ENCODE peak calls at places on chromosomes 5 and 9, in four cellular contexts. T is HFF-Myc, J is AG09319, E is activated B cell treated with CpG ODN at 0.5 μM for 24 hours. R is an unnamed sample.

GRCh38 chr9:91361294-91362201 is at the start of gene AUH:
- DNase-seq in T (no peak), J (peak), E (peak), R (peak)

GRCh38 chr9:137611623-137612609 is 6.4 kb downstream of the ARRDC1 start:
- DNase-seq in T (no peak), J (no peak), E (no peak), R (peak)

GRCh38 chr5:154313360-154314017 is 123.0 kb downstream of the GALNT10 start:
- DNase-seq in T (no peak), J (no peak), E (no peak), R (no peak)

GRCh38 chr9:130893250-130894101 is 3.1 kb downstream of the QRFP start:
- DNase-seq in T (no peak), J (no peak), E (no peak), R (no peak)

GRCh38 chr5:125659316-125660071 is 763.7 kb upstream of the GRAMD2B start:
- DNase-seq in T (no peak), J (peak), E (no peak), R (no peak)

GRCh38 chr5:68255305-68256130 is 40.0 kb downstream of the PIK3R1 start:
- DNase-seq in T (no peak), J (no peak), E (no peak), R (no peak)

GRCh38 chr9:36892279-36892678 is 141.8 kb downstream of the PAX5 start:
- DNase-seq in T (no peak), J (no peak), E (no peak), R (no peak)

GRCh38 chr9:107286057-107286456 is 3.0 kb downstream of the RAD23B start:
- DNase-seq in T (no peak), J (no peak), E (no peak), R (no peak)

GRCh38 chr5:161042862-161043261 is 190.9 kb upstream of the ATP10B start:
- DNase-seq in T (no peak), J (no peak), E (no peak), R (no peak)

GRCh38 chr5:71924980-71925379 is 182.3 kb upstream of the MAP1B start:
- DNase-seq in T (no peak), J (no peak), E (no peak), R (no peak)

GRCh38 chr9:101176384-101176783 is 147.9 kb downstream of the PLPPR1 start:
- DNase-seq in T (no peak), J (no peak), E (no peak), R (no peak)

GRCh38 chr9:74379718-74380117 is 117.4 kb upstream of the RORB start:
- DNase-seq in T (no peak), J (no peak), E (no peak), R (no peak)

GRCh38 chr9:133768859-133769510 is 30.8 kb upstream of the SARDH start:
- DNase-seq in T (no peak), J (no peak), E (no peak), R (peak)

GRCh38 chr5:122183098-122183794 is 53.9 kb downstream of the ZNF474 start:
- DNase-seq in T (no peak), J (no peak), E (no peak), R (no peak)

GRCh38 chr5:149317281-149318048 is 27.8 kb upstream of the GRPEL2 start:
- DNase-seq in T (peak), J (peak), E (no peak), R (no peak)

GRCh38 chr5:77305921-77306320 is 95.4 kb downstream of the PDE8B start:
- DNase-seq in T (no peak), J (peak), E (no peak), R (no peak)

GRCh38 chr5:130037905-130038304 is 133.6 kb downstream of the CHSY3 start:
- DNase-seq in T (no peak), J (no peak), E (no peak), R (no peak)

GRCh38 chr9:90544488-90544887 is 98.1 kb downstream of the DIRAS2 start:
- DNase-seq in T (no peak), J (no peak), E (no peak), R (no peak)

GRCh38 chr5:139904566-139905400 is 109.2 kb downstream of the PSD2 start:
- DNase-seq in T (no peak), J (no peak), E (no peak), R (no peak)

GRCh38 chr9:36960575-36960955 is 73.5 kb downstream of the PAX5 start:
- DNase-seq in T (no peak), J (no peak), E (no peak), R (no peak)

GRCh38 chr5:180689071-180689694 is 39.8 kb upstream of the FLT4 start:
- DNase-seq in T (no peak), J (no peak), E (no peak), R (no peak)

GRCh38 chr5:152427691-152428090 is 22.6 kb upstream of the NMUR2 start:
- DNase-seq in T (no peak), J (no peak), E (no peak), R (no peak)

GRCh38 chr5:27412379-27412778 is 374.0 kb upstream of the CDH9 start:
- DNase-seq in T (no peak), J (no peak), E (no peak), R (no peak)

GRCh38 chr5:137141779-137142178 is 357.3 kb downstream of the SPOCK1 start:
- DNase-seq in T (no peak), J (no peak), E (no peak), R (no peak)

GRCh38 chr5:65078331-65078730 is 309.6 kb downstream of the CWC27 start:
- DNase-seq in T (no peak), J (no peak), E (no peak), R (no peak)

GRCh38 chr5:9244417-9244816 is 301.5 kb downstream of the SEMA5A start:
- DNase-seq in T (no peak), J (no peak), E (no peak), R (no peak)

GRCh38 chr5:44511596-44511995 is 122.4 kb upstream of the FGF10 start:
- DNase-seq in T (no peak), J (no peak), E (no peak), R (no peak)

GRCh38 chr5:83434929-83435328 is 36.6 kb upstream of the VCAN start:
- DNase-seq in T (peak), J (peak), E (no peak), R (no peak)

GRCh38 chr5:157800109-157800508 is 56.6 kb downstream of the LSM11 start:
- DNase-seq in T (no peak), J (no peak), E (no peak), R (no peak)

GRCh38 chr5:150780816-150781221 is 2.3 kb downstream of the SMIM3 start:
- DNase-seq in T (no peak), J (no peak), E (no peak), R (no peak)

GRCh38 chr5:168291281-168291960 is at the start of gene WWC1:
- DNase-seq in T (no peak), J (no peak), E (peak), R (peak)

GRCh38 chr5:180646289-180646962 is 3.0 kb downstream of the FLT4 start:
- DNase-seq in T (no peak), J (no peak), E (no peak), R (no peak)

GRCh38 chr5:353599-354580 is 32.4 kb downstream of the AHRR start:
- DNase-seq in T (no peak), J (no peak), E (no peak), R (no peak)

GRCh38 chr9:124676159-124676551 is 95.0 kb downstream of the NR6A1 start:
- DNase-seq in T (no peak), J (no peak), E (no peak), R (no peak)
- TF ChIP-seq CTCF in T (no peak), J (no peak), E (no peak), R (no peak)

GRCh38 chr5:10364186-10364689 is 10.7 kb downstream of the MARCHF6 start:
- DNase-seq in T (no peak), J (no peak), E (no peak), R (no peak)
- TF ChIP-seq CTCF in T (peak), J (no peak), E (no peak), R (peak)

GRCh38 chr5:88984040-88984439 is 101.1 kb upstream of the MEF2C start:
- DNase-seq in T (no peak), J (no peak), E (no peak), R (no peak)
- TF ChIP-seq CTCF in T (no peak), J (no peak), E (no peak), R (no peak)

DNA sequence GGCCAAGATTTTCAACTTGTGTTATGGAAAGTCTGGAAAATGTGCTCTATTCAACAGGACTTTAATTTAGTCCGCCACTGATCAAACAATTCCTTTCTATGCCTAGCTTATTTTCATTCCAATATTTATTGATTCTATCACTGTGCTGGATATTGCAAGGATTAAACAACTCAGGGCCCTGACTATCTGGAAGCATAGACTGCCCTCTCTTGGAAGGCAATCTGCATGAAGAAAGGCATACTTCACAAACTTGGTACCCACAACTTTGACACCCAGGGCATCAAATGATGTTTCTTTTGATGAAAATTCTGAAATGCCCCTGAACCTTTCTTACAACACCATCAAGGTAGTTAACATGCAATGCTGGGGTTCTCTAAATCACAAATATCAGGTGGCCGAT is 126.5 kb upstream of the HMHB1 start:
- DNase-seq in T (no peak), J (no peak), E (no peak), R (no peak)
- TF ChIP-seq CTCF in T (no peak), J (peak), E (no peak), R (no peak)

GRCh38 chr5:172487671-172488070 is 33.3 kb upstream of the SH3PXD2B start:
- DNase-seq in T (no peak), J (no peak), E (no peak), R (no peak)
- TF ChIP-seq CTCF in T (no peak), J (no peak), E (no peak), R (no peak)

GRCh38 chr9:121640076-121640475 is 11.4 kb upstream of the DAB2IP start:
- DNase-seq in T (no peak), J (no peak), E (no peak), R (no peak)
- TF ChIP-seq CTCF in T (peak), J (peak), E (no peak), R (peak)